ENCODE peak calls at places on chromosomes 3 and 15, in four cellular contexts. K is fibroblast of the aortic adventitia, N is ELR, A is astrocyte. P is an unnamed sample.
A peak's percentile ranks its signal among the peaks of the same experiment; 100 is the strongest.

GRCh38 chr3:125043599-125044151 is 12.1 kb downstream of the HEG1 start:
- DNase-seq in K (peak; percentile 40), N (no peak), A (no peak), P (no peak)

GRCh38 chr3:71998995-71999673 is 214.2 kb upstream of the PROK2 start:
- DNase-seq in A (peak; percentile 91), N (peak; percentile 92), K (peak; percentile 79), P (no peak)

GRCh38 chr3:133464573-133464972 is 64.7 kb downstream of the BFSP2 start:
- DNase-seq in A (peak; percentile 38), N (peak; percentile 69), K (peak; percentile 64), P (no peak)

GRCh38 chr15:95565201-95565600 is 765.3 kb upstream of the NR2F2 start:
- DNase-seq in N (no peak), K (peak; percentile 2), A (no peak), P (no peak)

GRCh38 chr3:16864610-16865313 is 20.0 kb upstream of the PLCL2 start:
- DNase-seq in N (peak; percentile 75), K (peak; percentile 65), A (peak; percentile 68), P (no peak)

GRCh38 chr3:121483290-121483689 is 62.5 kb downstream of the POLQ start:
- DNase-seq in N (peak; percentile 81), K (peak; percentile 21), A (peak; percentile 43), P (no peak)

GRCh38 chr3:71495708-71496472 is 87.6 kb downstream of the FOXP1 start:
- DNase-seq in N (peak; percentile 89), K (peak; percentile 82), A (peak; percentile 93), P (no peak)

GRCh38 chr15:59622289-59622688 is 10.7 kb downstream of the GCNT3 start:
- DNase-seq in K (peak; percentile 56), A (peak; percentile 18), N (peak; percentile 79), P (no peak)

GRCh38 chr15:55283295-55284147 is 6.1 kb downstream of the RAB27A start:
- DNase-seq in A (no peak), N (no peak), K (no peak), P (peak; percentile 51)

GRCh38 chr3:187077085-187077484 is 62.2 kb downstream of the RPL39L start:
- DNase-seq in N (no peak), K (no peak), A (no peak), P (no peak)

GRCh38 chr3:13160619-13161018 is 87.4 kb upstream of the IQSEC1 start:
- DNase-seq in A (no peak), N (no peak), K (no peak), P (peak; percentile 22)

GRCh38 chr3:31532587-31533168 is at the start of gene STT3B:
- DNase-seq in K (peak; percentile 75), A (peak; percentile 63), N (peak; percentile 85), P (peak; percentile 90)

GRCh38 chr15:57927091-57927631 is 138.3 kb downstream of the ALDH1A2 start:
- DNase-seq in N (no peak), K (no peak), A (no peak), P (no peak)

GRCh38 chr3:121111914-121112612 is 204.1 kb downstream of the STXBP5L start:
- DNase-seq in K (no peak), N (peak; percentile 2), A (no peak), P (no peak)

GRCh38 chr3:122184591-122184929 is 1.1 kb downstream of the CASR start:
- DNase-seq in K (no peak), N (no peak), A (no peak), P (no peak)

GRCh38 chr3:25438791-25439555 is 10.9 kb downstream of the RARB start:
- DNase-seq in A (no peak), N (no peak), K (no peak), P (no peak)

GRCh38 chr3:60386311-60386710 is 864.9 kb downstream of the FHIT start:
- DNase-seq in K (no peak), A (no peak), N (no peak), P (no peak)

GRCh38 chr15:80404057-80404718 is at the start of gene ARNT2:
- DNase-seq in A (no peak), K (no peak), N (peak; percentile 22), P (peak; percentile 80)

GRCh38 chr15:74417230-74417629 is 16.5 kb downstream of the SEMA7A start:
- DNase-seq in K (peak; percentile 61), N (peak; percentile 97), A (peak; percentile 73), P (no peak)

GRCh38 chr3:110815008-110815583 is 256.5 kb upstream of the NECTIN3 start:
- DNase-seq in K (peak; percentile 78), A (peak; percentile 93), N (peak; percentile 96), P (no peak)

GRCh38 chr3:52522651-52523251 is 10.9 kb downstream of the NT5DC2 start:
- DNase-seq in A (no peak), N (no peak), K (no peak), P (no peak)

GRCh38 chr3:42229266-42229941 is 36.6 kb downstream of the CCK start:
- DNase-seq in A (no peak), N (no peak), K (no peak), P (no peak)

GRCh38 chr3:106215047-106215446 is 346.2 kb upstream of the CBLB start:
- DNase-seq in K (no peak), N (peak; percentile 36), A (peak; percentile 69), P (no peak)

GRCh38 chr15:86649277-86649676 is 569.6 kb downstream of the AGBL1 start:
- DNase-seq in A (no peak), N (no peak), K (no peak), P (no peak)

GRCh38 chr15:44193651-44194396 is 1.2 kb downstream of the FRMD5 start:
- DNase-seq in N (peak; percentile 50), K (peak; percentile 65), A (peak; percentile 55), P (no peak)

GRCh38 chr3:101827211-101828174 is 21.8 kb upstream of the NFKBIZ start:
- DNase-seq in K (peak; percentile 77), N (peak; percentile 88), A (peak; percentile 81), P (peak; percentile 85)

GRCh38 chr15:88792342-88793282 is 10.6 kb upstream of the ACAN start:
- DNase-seq in N (no peak), K (no peak), A (no peak), P (no peak)

GRCh38 chr3:29156071-29156715 is 124.7 kb upstream of the RBMS3 start:
- DNase-seq in K (no peak), A (no peak), N (no peak), P (no peak)

GRCh38 chr3:48068886-48069285 is 52.7 kb upstream of the MAP4 start:
- DNase-seq in K (peak; percentile 30), A (no peak), N (no peak), P (no peak)

GRCh38 chr3:128051459-128051836 is 789 bp upstream of the SEC61A1 start:
- DNase-seq in A (peak; percentile 26), K (no peak), N (peak; percentile 36), P (no peak)

GRCh38 chr3:171372694-171373093 is 87.5 kb downstream of the TNIK start:
- DNase-seq in A (no peak), N (no peak), K (no peak), P (no peak)